ENCODE peak calls at places on chromosomes 2 and 18, in five cellular contexts. One of them, this sample, is unnamed. For H3K36me3, the result is how much of the 10 kb centered on the place peaks cover.

GRCh38 chr2:85753525-85754312 is at the start of gene ATOH8:
- DNase-seq in PC-3: peak
- DNase-seq in neural progenitor cell: peak
- DNase-seq in PC-9: no peak
- DNase-seq in HCT116: no peak
- DNase-seq in this sample: peak

GRCh38 chr2:81481994-81482368 is 1177.4 kb upstream of the LRRTM1 start:
- DNase-seq in PC-3: no peak
- DNase-seq in neural progenitor cell: no peak
- DNase-seq in PC-9: peak
- DNase-seq in HCT116: no peak
- DNase-seq in this sample: no peak

GRCh38 chr2:67446504-67446911 is 49.4 kb downstream of the ETAA1 start:
- DNase-seq in PC-3: peak
- DNase-seq in neural progenitor cell: no peak
- DNase-seq in PC-9: peak
- DNase-seq in HCT116: no peak
- DNase-seq in this sample: peak

GRCh38 chr2:56576001-56576400 is 392.2 kb downstream of the CCDC85A start:
- DNase-seq in PC-3: no peak
- DNase-seq in neural progenitor cell: no peak
- DNase-seq in PC-9: no peak
- DNase-seq in HCT116: no peak
- DNase-seq in this sample: no peak

GRCh38 chr2:32732135-32732534 is 104.3 kb downstream of the TTC27 start:
- DNase-seq in PC-3: no peak
- DNase-seq in neural progenitor cell: no peak
- DNase-seq in PC-9: no peak
- DNase-seq in HCT116: no peak
- DNase-seq in this sample: no peak

GRCh38 chr18:48497863-48498262 is 41.0 kb upstream of the CTIF start:
- DNase-seq in PC-3: no peak
- DNase-seq in neural progenitor cell: no peak
- DNase-seq in PC-9: no peak
- DNase-seq in HCT116: no peak
- DNase-seq in this sample: no peak

GRCh38 chr2:145006957-145007672 is 487.2 kb upstream of the ZEB2 start:
- DNase-seq in PC-3: peak
- DNase-seq in neural progenitor cell: no peak
- DNase-seq in PC-9: peak
- DNase-seq in HCT116: no peak
- DNase-seq in this sample: peak

GRCh38 chr18:44733754-44734465 is 53.2 kb downstream of the SETBP1 start:
- DNase-seq in PC-3: no peak
- DNase-seq in neural progenitor cell: no peak
- DNase-seq in PC-9: no peak
- DNase-seq in HCT116: no peak
- DNase-seq in this sample: peak

GRCh38 chr18:35917043-35917442 is 55.4 kb upstream of the RMP24 start:
- DNase-seq in PC-3: peak
- DNase-seq in neural progenitor cell: no peak
- DNase-seq in PC-9: no peak
- DNase-seq in HCT116: no peak
- DNase-seq in this sample: peak

GRCh38 chr2:85134255-85135065 is 1.3 kb downstream of the TCF7L1 start:
- DNase-seq in PC-3: peak
- DNase-seq in neural progenitor cell: peak
- DNase-seq in PC-9: no peak
- DNase-seq in HCT116: no peak
- DNase-seq in this sample: peak

GRCh38 chr2:24454258-24454657 is 36.8 kb upstream of the NCOA1 start:
- DNase-seq in PC-3: no peak
- DNase-seq in neural progenitor cell: peak
- DNase-seq in PC-9: no peak
- DNase-seq in HCT116: no peak
- DNase-seq in this sample: no peak

GRCh38 chr18:23703057-23703986 is 14.1 kb downstream of the LAMA3 start:
- DNase-seq in PC-3: peak
- DNase-seq in neural progenitor cell: peak
- DNase-seq in PC-9: no peak
- DNase-seq in HCT116: peak
- DNase-seq in this sample: peak

GRCh38 chr2:219507555-219508443 is 6.5 kb upstream of the ASIC4 start:
- DNase-seq in PC-3: no peak
- DNase-seq in neural progenitor cell: no peak
- DNase-seq in PC-9: no peak
- DNase-seq in HCT116: no peak
- DNase-seq in this sample: no peak

GRCh38 chr18:51447351-51447896 is 249.9 kb upstream of the MEX3C start:
- DNase-seq in PC-3: no peak
- DNase-seq in neural progenitor cell: no peak
- DNase-seq in PC-9: no peak
- DNase-seq in HCT116: no peak
- DNase-seq in this sample: peak

GRCh38 chr18:73419531-73419930 is 551.7 kb upstream of the NETO1 start:
- DNase-seq in PC-3: no peak
- DNase-seq in neural progenitor cell: no peak
- DNase-seq in PC-9: no peak
- DNase-seq in HCT116: no peak
- DNase-seq in this sample: no peak

GRCh38 chr2:41496908-41497307 is 550.9 kb upstream of the PKDCC start:
- DNase-seq in PC-3: peak
- DNase-seq in neural progenitor cell: no peak
- DNase-seq in PC-9: no peak
- DNase-seq in HCT116: no peak
- DNase-seq in this sample: no peak

GRCh38 chr2:178241852-178242551 is 47.7 kb downstream of the OSBPL6 start:
- DNase-seq in PC-3: peak
- DNase-seq in neural progenitor cell: no peak
- DNase-seq in PC-9: peak
- DNase-seq in HCT116: peak
- DNase-seq in this sample: peak

GRCh38 chr2:238821391-238821790 is 26.5 kb upstream of the TWIST2 start:
- DNase-seq in PC-3: no peak
- DNase-seq in neural progenitor cell: peak
- DNase-seq in PC-9: no peak
- DNase-seq in HCT116: no peak
- DNase-seq in this sample: no peak

GRCh38 chr18:56162871-56163270 is 475.5 kb downstream of the TXNL1 start:
- DNase-seq in PC-3: no peak
- DNase-seq in neural progenitor cell: no peak
- DNase-seq in PC-9: no peak
- DNase-seq in HCT116: no peak
- DNase-seq in this sample: no peak

GRCh38 chr18:74242451-74243096 is 49.2 kb downstream of the CYB5A start:
- DNase-seq in PC-3: peak
- DNase-seq in neural progenitor cell: no peak
- DNase-seq in PC-9: no peak
- DNase-seq in HCT116: no peak
- DNase-seq in this sample: no peak

GRCh38 chr2:28995765-28996164 is 14.7 kb downstream of the TOGARAM2 start:
- DNase-seq in PC-3: no peak
- DNase-seq in neural progenitor cell: no peak
- DNase-seq in PC-9: no peak
- DNase-seq in HCT116: no peak
- DNase-seq in this sample: no peak

GRCh38 chr2:30866974-30867373 is 59.7 kb upstream of the CAPN13 start:
- DNase-seq in PC-3: no peak
- DNase-seq in neural progenitor cell: no peak
- DNase-seq in PC-9: no peak
- DNase-seq in HCT116: no peak
- DNase-seq in this sample: no peak

GRCh38 chr2:237594514-237594871 is 4.0 kb upstream of the RAB17 start:
- DNase-seq in PC-3: no peak
- DNase-seq in neural progenitor cell: no peak
- DNase-seq in PC-9: no peak
- DNase-seq in HCT116: no peak
- DNase-seq in this sample: no peak

GRCh38 chr2:241092677-241093076 is 9.4 kb downstream of the MTERF4 start:
- DNase-seq in PC-3: no peak
- DNase-seq in neural progenitor cell: no peak
- DNase-seq in PC-9: no peak
- DNase-seq in HCT116: no peak
- DNase-seq in this sample: no peak

GRCh38 chr2:241094172-241094571 is 7.9 kb downstream of the MTERF4 start:
- DNase-seq in PC-3: no peak
- DNase-seq in neural progenitor cell: peak
- DNase-seq in PC-9: no peak
- DNase-seq in HCT116: no peak
- DNase-seq in this sample: no peak

GRCh38 chr2:241095594-241096290 is 6.3 kb downstream of the MTERF4 start:
- DNase-seq in PC-3: no peak
- DNase-seq in neural progenitor cell: no peak
- DNase-seq in PC-9: no peak
- DNase-seq in HCT116: no peak
- DNase-seq in this sample: no peak

GRCh38 chr2:241096979-241097378 is 5.1 kb downstream of the MTERF4 start:
- DNase-seq in PC-3: no peak
- DNase-seq in neural progenitor cell: no peak
- DNase-seq in PC-9: no peak
- DNase-seq in HCT116: no peak
- DNase-seq in this sample: no peak

GRCh38 chr2:241094924-241095420 is 7.1 kb downstream of the MTERF4 start:
- DNase-seq in PC-3: no peak
- DNase-seq in neural progenitor cell: no peak
- DNase-seq in PC-9: no peak
- DNase-seq in HCT116: no peak
- DNase-seq in this sample: no peak
- H3K36me3 ChIP-seq in PC-3: under half
- H3K36me3 ChIP-seq in neural progenitor cell: under half
- H3K36me3 ChIP-seq in PC-9: under half
- H3K36me3 ChIP-seq in HCT116: under half
- H3K36me3 ChIP-seq in this sample: under half

GRCh38 chr18:77062518-77063003 is 70.0 kb downstream of the MBP start:
- DNase-seq in PC-3: no peak
- DNase-seq in neural progenitor cell: no peak
- DNase-seq in PC-9: no peak
- DNase-seq in HCT116: no peak
- DNase-seq in this sample: no peak
- H3K27ac ChIP-seq in PC-3: peak
- H3K27ac ChIP-seq in neural progenitor cell: no peak
- H3K27ac ChIP-seq in PC-9: peak
- H3K27ac ChIP-seq in HCT116: no peak
- H3K27ac ChIP-seq in this sample: no peak

DNA sequence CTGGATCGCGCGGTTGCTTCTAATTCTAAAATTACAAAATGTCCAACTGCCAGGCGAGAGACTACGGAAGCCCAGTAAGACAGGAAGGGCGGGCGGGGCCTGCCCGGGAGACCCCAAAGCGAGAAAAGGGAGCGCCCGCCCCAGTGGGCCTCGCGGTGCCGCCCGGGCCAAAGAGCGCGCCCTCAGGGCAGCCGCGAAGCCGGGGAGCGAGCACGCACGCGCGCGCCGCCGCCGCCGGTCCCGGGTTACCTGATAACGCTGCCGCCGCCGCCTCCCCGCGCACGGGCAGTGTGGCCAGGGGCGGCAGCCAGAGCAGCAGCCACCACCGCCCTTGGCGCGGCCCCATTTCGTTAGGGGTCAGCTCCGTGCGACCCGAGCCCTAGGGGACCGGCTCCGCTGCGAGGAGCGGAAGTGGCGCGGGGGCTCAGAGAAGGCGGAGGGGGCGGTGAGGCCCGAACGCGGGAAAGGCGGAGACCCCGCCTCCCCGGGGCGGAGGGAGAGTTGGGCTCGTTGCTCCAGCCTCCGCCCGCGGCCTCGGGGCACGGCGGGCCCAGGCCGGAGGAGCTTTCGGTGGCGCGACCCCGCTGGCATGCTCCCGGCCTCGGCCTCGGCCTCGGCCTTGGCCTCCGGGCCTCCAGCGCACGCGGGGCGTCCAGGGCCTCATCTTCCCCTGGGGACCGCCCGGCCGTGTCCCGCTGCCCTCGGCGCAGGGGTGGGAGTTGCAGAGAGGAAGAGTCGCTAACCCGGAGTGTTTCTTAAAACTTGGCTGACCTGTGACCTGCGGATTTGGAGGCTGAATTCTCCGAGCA is at the start of gene NEMP2:
- DNase-seq in PC-3: peak
- DNase-seq in neural progenitor cell: peak
- DNase-seq in PC-9: peak
- DNase-seq in HCT116: no peak
- DNase-seq in this sample: peak
- TF ChIP-seq EZH2 in PC-3: no peak
- TF ChIP-seq EZH2 in neural progenitor cell: no peak
- TF ChIP-seq EZH2 in PC-9: no peak
- TF ChIP-seq EZH2 in HCT116: no peak
- TF ChIP-seq EZH2 in this sample: no peak

DNA sequence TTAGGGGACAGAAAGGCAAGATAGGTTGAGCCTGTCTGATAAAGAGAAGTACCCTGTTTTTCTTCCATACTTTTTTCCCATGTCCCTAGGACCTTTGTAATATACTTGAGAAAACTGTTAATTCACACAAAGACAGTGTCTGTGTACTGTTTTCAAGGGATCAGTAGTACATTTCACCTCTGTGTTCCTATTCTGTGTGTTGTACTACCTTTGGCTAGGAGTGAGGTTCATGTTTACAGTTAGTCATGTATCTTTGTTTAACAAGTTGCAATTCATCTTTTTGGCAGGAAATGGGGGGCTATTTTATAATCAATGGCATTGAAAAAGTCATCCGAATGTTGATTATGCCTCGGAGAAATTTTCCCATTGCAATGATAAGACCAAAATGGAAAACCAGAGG is 6.7 kb downstream of the POLR1B start:
- DNase-seq in PC-3: no peak
- DNase-seq in neural progenitor cell: no peak
- DNase-seq in PC-9: no peak
- DNase-seq in HCT116: no peak
- DNase-seq in this sample: no peak
- H3K36me3 ChIP-seq in PC-3: half or more
- H3K36me3 ChIP-seq in neural progenitor cell: under half
- H3K36me3 ChIP-seq in PC-9: half or more
- H3K36me3 ChIP-seq in HCT116: half or more
- H3K36me3 ChIP-seq in this sample: under half

This sample was measured in mammary epithelial cell.